ENCODE peak calls at places on chromosomes 11 and 22, in six cellular contexts. One of them, this sample, is unnamed.

GRCh38 chr11:131146817-131147490 is 223.5 kb upstream of the NTM start:
- DNase-seq in GM23338: no peak
- DNase-seq in heart left ventricle: no peak
- DNase-seq in A549: no peak
- DNase-seq in fibroblast of lung: peak
- DNase-seq in tibial artery: no peak
- DNase-seq in this sample: no peak

GRCh38 chr11:79100093-79100704 is 340.6 kb downstream of the TENM4 start:
- DNase-seq in GM23338: peak
- DNase-seq in heart left ventricle: no peak
- DNase-seq in A549: peak
- DNase-seq in fibroblast of lung: peak
- DNase-seq in tibial artery: peak
- DNase-seq in this sample: peak

GRCh38 chr22:25786165-25786564 is 44.2 kb downstream of the MYO18B start:
- DNase-seq in GM23338: no peak
- DNase-seq in heart left ventricle: no peak
- DNase-seq in A549: no peak
- DNase-seq in fibroblast of lung: no peak
- DNase-seq in tibial artery: no peak
- DNase-seq in this sample: no peak

GRCh38 chr22:19767427-19768380 is 7.1 kb downstream of the TBX1 start:
- DNase-seq in GM23338: peak
- DNase-seq in heart left ventricle: peak
- DNase-seq in A549: no peak
- DNase-seq in fibroblast of lung: no peak
- DNase-seq in tibial artery: peak
- DNase-seq in this sample: no peak

GRCh38 chr11:122649133-122649532 is 6.4 kb upstream of the UBASH3B start:
- DNase-seq in GM23338: no peak
- DNase-seq in heart left ventricle: no peak
- DNase-seq in A549: no peak
- DNase-seq in fibroblast of lung: peak
- DNase-seq in tibial artery: no peak
- DNase-seq in this sample: no peak

GRCh38 chr11:37002831-37003230 is 404.8 kb upstream of the RAG2 start:
- DNase-seq in GM23338: no peak
- DNase-seq in heart left ventricle: no peak
- DNase-seq in A549: no peak
- DNase-seq in fibroblast of lung: no peak
- DNase-seq in tibial artery: no peak
- DNase-seq in this sample: no peak

GRCh38 chr11:68214173-68215086 is 1.3 kb upstream of the KMT5B start:
- DNase-seq in GM23338: peak
- DNase-seq in heart left ventricle: peak
- DNase-seq in A549: no peak
- DNase-seq in fibroblast of lung: no peak
- DNase-seq in tibial artery: peak
- DNase-seq in this sample: no peak

GRCh38 chr11:2933376-2934056 is 4.3 kb upstream of the PHLDA2 start:
- DNase-seq in GM23338: peak
- DNase-seq in heart left ventricle: peak
- DNase-seq in A549: peak
- DNase-seq in fibroblast of lung: peak
- DNase-seq in tibial artery: peak
- DNase-seq in this sample: peak

GRCh38 chr22:35008213-35008612 is 57.7 kb upstream of the ISX start:
- DNase-seq in GM23338: no peak
- DNase-seq in heart left ventricle: no peak
- DNase-seq in A549: no peak
- DNase-seq in fibroblast of lung: no peak
- DNase-seq in tibial artery: no peak
- DNase-seq in this sample: no peak

GRCh38 chr11:925158-925495 is 543 bp upstream of the AP2A2 start:
- DNase-seq in GM23338: peak
- DNase-seq in heart left ventricle: peak
- DNase-seq in A549: no peak
- DNase-seq in fibroblast of lung: no peak
- DNase-seq in tibial artery: no peak
- DNase-seq in this sample: no peak

GRCh38 chr11:1643146-1643690 is 13.6 kb downstream of the KRTAP5-5 start:
- DNase-seq in GM23338: no peak
- DNase-seq in heart left ventricle: no peak
- DNase-seq in A549: no peak
- DNase-seq in fibroblast of lung: no peak
- DNase-seq in tibial artery: no peak
- DNase-seq in this sample: no peak

GRCh38 chr11:22798890-22799289 is 30.7 kb downstream of the SVIP start:
- DNase-seq in GM23338: no peak
- DNase-seq in heart left ventricle: no peak
- DNase-seq in A549: no peak
- DNase-seq in fibroblast of lung: no peak
- DNase-seq in tibial artery: no peak
- DNase-seq in this sample: no peak

GRCh38 chr22:22520667-22521602 is 865 bp upstream of the ZNF280A start:
- DNase-seq in GM23338: peak
- DNase-seq in heart left ventricle: no peak
- DNase-seq in A549: no peak
- DNase-seq in fibroblast of lung: no peak
- DNase-seq in tibial artery: no peak
- DNase-seq in this sample: no peak

DNA sequence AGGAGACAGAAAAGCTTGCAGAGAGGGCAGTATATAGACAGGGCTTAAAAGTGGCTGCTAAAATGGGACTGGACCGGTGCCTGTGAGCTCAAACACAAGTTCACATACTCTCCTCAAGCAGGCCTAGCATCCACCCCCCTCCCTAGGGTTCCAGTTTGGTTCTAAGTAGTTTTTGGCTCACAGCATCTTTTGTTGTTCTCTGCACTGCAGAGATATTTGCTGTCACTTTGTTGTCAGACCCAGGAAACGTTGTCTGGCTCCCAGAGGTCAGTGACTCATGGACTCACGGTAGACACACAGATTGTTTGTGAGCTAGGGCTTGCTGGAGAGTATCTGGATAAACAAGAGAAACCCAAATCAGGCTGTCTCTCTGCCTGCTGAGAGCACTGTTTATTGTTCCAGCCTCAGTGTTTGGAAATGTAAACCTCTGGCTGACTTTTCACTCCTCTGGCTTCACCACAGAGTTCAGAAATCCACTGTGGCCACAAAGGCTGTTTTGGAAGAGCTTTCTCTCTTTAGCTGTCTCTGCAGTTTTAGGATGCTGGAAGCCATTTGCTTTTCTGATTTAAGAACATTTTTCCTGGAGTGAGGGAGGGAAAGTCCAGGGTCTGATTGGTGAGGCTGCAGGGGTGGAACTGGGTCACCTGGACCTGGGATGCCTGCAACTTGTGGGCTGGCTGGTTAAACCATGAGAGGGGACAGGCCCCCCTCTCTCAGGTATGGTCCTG is 303.7 kb upstream of the PLET1 start:
- DNase-seq in GM23338: no peak
- DNase-seq in heart left ventricle: no peak
- DNase-seq in A549: no peak
- DNase-seq in fibroblast of lung: peak
- DNase-seq in tibial artery: peak
- DNase-seq in this sample: peak
- H3K27ac ChIP-seq in GM23338: no peak
- H3K27ac ChIP-seq in heart left ventricle: peak
- H3K27ac ChIP-seq in A549: no peak
- H3K27ac ChIP-seq in fibroblast of lung: no peak
- H3K27ac ChIP-seq in tibial artery: peak
- H3K27ac ChIP-seq in this sample: no peak

GRCh38 chr11:39221739-39222138 is 2237.7 kb downstream of the LRRC4C start:
- DNase-seq in GM23338: no peak
- DNase-seq in heart left ventricle: no peak
- DNase-seq in A549: no peak
- DNase-seq in fibroblast of lung: no peak
- DNase-seq in tibial artery: no peak
- DNase-seq in this sample: no peak

GRCh38 chr11:39220069-39220468 is 2239.4 kb downstream of the LRRC4C start:
- DNase-seq in GM23338: no peak
- DNase-seq in heart left ventricle: no peak
- DNase-seq in A549: no peak
- DNase-seq in fibroblast of lung: no peak
- DNase-seq in tibial artery: no peak
- DNase-seq in this sample: no peak

GRCh38 chr11:39220501-39221230 is 2238.8 kb downstream of the LRRC4C start:
- DNase-seq in GM23338: no peak
- DNase-seq in heart left ventricle: no peak
- DNase-seq in A549: no peak
- DNase-seq in fibroblast of lung: no peak
- DNase-seq in tibial artery: no peak
- DNase-seq in this sample: no peak
- TF ChIP-seq CTCF in GM23338: no peak
- TF ChIP-seq CTCF in heart left ventricle: no peak
- TF ChIP-seq CTCF in A549: no peak
- TF ChIP-seq CTCF in fibroblast of lung: no peak
- TF ChIP-seq CTCF in tibial artery: no peak
- TF ChIP-seq CTCF in this sample: no peak

GRCh38 chr11:5618807-5619206 is 6.0 kb upstream of the TRIM34 start:
- DNase-seq in GM23338: no peak
- DNase-seq in heart left ventricle: no peak
- DNase-seq in A549: peak
- DNase-seq in fibroblast of lung: peak
- DNase-seq in tibial artery: no peak
- DNase-seq in this sample: peak

GRCh38 chr11:5624489-5625278 is at the start of gene TRIM34:
- DNase-seq in GM23338: peak
- DNase-seq in heart left ventricle: no peak
- DNase-seq in A549: peak
- DNase-seq in fibroblast of lung: peak
- DNase-seq in tibial artery: peak
- DNase-seq in this sample: peak

GRCh38 chr11:5622802-5623201 is 2.0 kb upstream of the TRIM34 start:
- DNase-seq in GM23338: no peak
- DNase-seq in heart left ventricle: no peak
- DNase-seq in A549: no peak
- DNase-seq in fibroblast of lung: no peak
- DNase-seq in tibial artery: no peak
- DNase-seq in this sample: no peak

GRCh38 chr11:5621580-5621979 is 3.2 kb upstream of the TRIM34 start:
- DNase-seq in GM23338: no peak
- DNase-seq in heart left ventricle: no peak
- DNase-seq in A549: no peak
- DNase-seq in fibroblast of lung: no peak
- DNase-seq in tibial artery: no peak
- DNase-seq in this sample: no peak

GRCh38 chr11:5620606-5621521 is 3.9 kb upstream of the TRIM34 start:
- DNase-seq in GM23338: no peak
- DNase-seq in heart left ventricle: no peak
- DNase-seq in A549: peak
- DNase-seq in fibroblast of lung: peak
- DNase-seq in tibial artery: no peak
- DNase-seq in this sample: peak
- H3K27ac ChIP-seq in GM23338: no peak
- H3K27ac ChIP-seq in heart left ventricle: no peak
- H3K27ac ChIP-seq in A549: peak
- H3K27ac ChIP-seq in fibroblast of lung: peak
- H3K27ac ChIP-seq in tibial artery: peak
- H3K27ac ChIP-seq in this sample: peak

GRCh38 chr11:92388380-92388779 is 163.8 kb downstream of the FAT3 start:
- DNase-seq in GM23338: no peak
- DNase-seq in heart left ventricle: no peak
- DNase-seq in A549: no peak
- DNase-seq in fibroblast of lung: no peak
- DNase-seq in tibial artery: no peak
- DNase-seq in this sample: no peak
- TF ChIP-seq CTCF in GM23338: no peak
- TF ChIP-seq CTCF in heart left ventricle: no peak
- TF ChIP-seq CTCF in A549: no peak
- TF ChIP-seq CTCF in fibroblast of lung: peak
- TF ChIP-seq CTCF in tibial artery: no peak
- TF ChIP-seq CTCF in this sample: no peak